ENCODE peak calls at places on chromosomes 5 and 9, in seven cellular contexts. One of them, this sample, is unnamed.

GRCh38 chr5:139974661-139975060 is 68.4 kb downstream of the NRG2 start:
- DNase-seq in PC-9: no peak
- DNase-seq in CD8-positive, alpha-beta T cell: no peak
- DNase-seq in lung: no peak
- DNase-seq in foreskin keratinocyte: no peak
- DNase-seq in tibial nerve: no peak
- DNase-seq in brain microvascular endothelial cell: no peak
- DNase-seq in this sample: no peak

GRCh38 chr5:96716716-96717115 is 54.5 kb downstream of the CAST start:
- DNase-seq in brain microvascular endothelial cell: no peak
- DNase-seq in PC-9: no peak
- DNase-seq in lung: no peak
- DNase-seq in CD8-positive, alpha-beta T cell: no peak
- DNase-seq in tibial nerve: no peak
- DNase-seq in foreskin keratinocyte: no peak
- DNase-seq in this sample: no peak

GRCh38 chr5:32312682-32313523 is at the start of gene MTMR12:
- DNase-seq in lung: peak
- DNase-seq in tibial nerve: peak
- DNase-seq in foreskin keratinocyte: peak
- DNase-seq in brain microvascular endothelial cell: peak
- DNase-seq in CD8-positive, alpha-beta T cell: peak
- DNase-seq in PC-9: peak
- DNase-seq in this sample: peak

GRCh38 chr9:84315278-84315877 is 25.2 kb downstream of the SLC28A3 start:
- DNase-seq in tibial nerve: peak
- DNase-seq in PC-9: peak
- DNase-seq in brain microvascular endothelial cell: peak
- DNase-seq in foreskin keratinocyte: no peak
- DNase-seq in CD8-positive, alpha-beta T cell: peak
- DNase-seq in lung: peak
- DNase-seq in this sample: peak

GRCh38 chr5:139446956-139447779 is 7.8 kb upstream of the DNAJC18 start:
- DNase-seq in CD8-positive, alpha-beta T cell: no peak
- DNase-seq in foreskin keratinocyte: peak
- DNase-seq in lung: no peak
- DNase-seq in brain microvascular endothelial cell: no peak
- DNase-seq in tibial nerve: no peak
- DNase-seq in PC-9: no peak
- DNase-seq in this sample: no peak

GRCh38 chr5:10856646-10857332 is 95.8 kb upstream of the DAP start:
- DNase-seq in tibial nerve: peak
- DNase-seq in lung: no peak
- DNase-seq in CD8-positive, alpha-beta T cell: no peak
- DNase-seq in foreskin keratinocyte: peak
- DNase-seq in brain microvascular endothelial cell: peak
- DNase-seq in PC-9: no peak
- DNase-seq in this sample: peak

GRCh38 chr5:55608595-55608994 is 73.8 kb upstream of the PLPP1 start:
- DNase-seq in PC-9: no peak
- DNase-seq in brain microvascular endothelial cell: no peak
- DNase-seq in CD8-positive, alpha-beta T cell: no peak
- DNase-seq in foreskin keratinocyte: no peak
- DNase-seq in tibial nerve: no peak
- DNase-seq in lung: no peak
- DNase-seq in this sample: no peak

GRCh38 chr5:178460598-178461425 is 129.4 kb downstream of the COL23A1 start:
- DNase-seq in foreskin keratinocyte: peak
- DNase-seq in brain microvascular endothelial cell: peak
- DNase-seq in tibial nerve: peak
- DNase-seq in CD8-positive, alpha-beta T cell: peak
- DNase-seq in PC-9: no peak
- DNase-seq in lung: peak
- DNase-seq in this sample: peak

GRCh38 chr9:79224672-79225433 is 346.9 kb upstream of the TLE4 start:
- DNase-seq in brain microvascular endothelial cell: peak
- DNase-seq in CD8-positive, alpha-beta T cell: no peak
- DNase-seq in foreskin keratinocyte: peak
- DNase-seq in tibial nerve: no peak
- DNase-seq in lung: no peak
- DNase-seq in PC-9: no peak
- DNase-seq in this sample: peak

GRCh38 chr5:177980776-177981175 is 15.3 kb downstream of the PROP1 start:
- DNase-seq in CD8-positive, alpha-beta T cell: no peak
- DNase-seq in lung: no peak
- DNase-seq in foreskin keratinocyte: peak
- DNase-seq in PC-9: no peak
- DNase-seq in tibial nerve: no peak
- DNase-seq in brain microvascular endothelial cell: no peak
- DNase-seq in this sample: peak

GRCh38 chr5:81134066-81134465 is 99.1 kb upstream of the CKMT2 start:
- DNase-seq in foreskin keratinocyte: peak
- DNase-seq in brain microvascular endothelial cell: no peak
- DNase-seq in PC-9: no peak
- DNase-seq in CD8-positive, alpha-beta T cell: no peak
- DNase-seq in lung: no peak
- DNase-seq in tibial nerve: no peak
- DNase-seq in this sample: no peak

GRCh38 chr9:129225815-129226214 is 47.8 kb upstream of the IER5L start:
- DNase-seq in lung: no peak
- DNase-seq in PC-9: peak
- DNase-seq in brain microvascular endothelial cell: peak
- DNase-seq in foreskin keratinocyte: peak
- DNase-seq in CD8-positive, alpha-beta T cell: peak
- DNase-seq in tibial nerve: peak
- DNase-seq in this sample: peak

GRCh38 chr9:99026271-99026955 is 78.5 kb upstream of the TGFBR1 start:
- DNase-seq in PC-9: no peak
- DNase-seq in CD8-positive, alpha-beta T cell: no peak
- DNase-seq in tibial nerve: no peak
- DNase-seq in foreskin keratinocyte: no peak
- DNase-seq in brain microvascular endothelial cell: no peak
- DNase-seq in lung: no peak
- DNase-seq in this sample: no peak

GRCh38 chr5:69219939-69220338 is 14.7 kb upstream of the CDK7 start:
- DNase-seq in PC-9: no peak
- DNase-seq in brain microvascular endothelial cell: no peak
- DNase-seq in foreskin keratinocyte: no peak
- DNase-seq in tibial nerve: no peak
- DNase-seq in CD8-positive, alpha-beta T cell: no peak
- DNase-seq in lung: no peak
- DNase-seq in this sample: no peak

GRCh38 chr9:109297899-109298298 is 23.0 kb downstream of the EPB41L4B start:
- DNase-seq in PC-9: peak
- DNase-seq in foreskin keratinocyte: peak
- DNase-seq in brain microvascular endothelial cell: peak
- DNase-seq in lung: no peak
- DNase-seq in CD8-positive, alpha-beta T cell: no peak
- DNase-seq in tibial nerve: no peak
- DNase-seq in this sample: no peak

GRCh38 chr5:172723508-172723907 is 47.5 kb downstream of the DUSP1 start:
- DNase-seq in foreskin keratinocyte: no peak
- DNase-seq in brain microvascular endothelial cell: no peak
- DNase-seq in PC-9: no peak
- DNase-seq in lung: no peak
- DNase-seq in CD8-positive, alpha-beta T cell: no peak
- DNase-seq in tibial nerve: no peak
- DNase-seq in this sample: no peak

GRCh38 chr9:130542457-130543228 is 36.7 kb upstream of the FUBP3 start:
- DNase-seq in CD8-positive, alpha-beta T cell: no peak
- DNase-seq in lung: no peak
- DNase-seq in brain microvascular endothelial cell: no peak
- DNase-seq in foreskin keratinocyte: peak
- DNase-seq in tibial nerve: no peak
- DNase-seq in PC-9: no peak
- DNase-seq in this sample: peak

GRCh38 chr9:97367729-97368128 is 44.2 kb upstream of the TDRD7 start:
- DNase-seq in brain microvascular endothelial cell: no peak
- DNase-seq in foreskin keratinocyte: no peak
- DNase-seq in lung: no peak
- DNase-seq in CD8-positive, alpha-beta T cell: no peak
- DNase-seq in PC-9: no peak
- DNase-seq in tibial nerve: no peak
- DNase-seq in this sample: no peak

GRCh38 chr5:125450803-125451202 is 704.4 kb upstream of the ZNF608 start:
- DNase-seq in PC-9: no peak
- DNase-seq in tibial nerve: no peak
- DNase-seq in foreskin keratinocyte: no peak
- DNase-seq in brain microvascular endothelial cell: no peak
- DNase-seq in lung: no peak
- DNase-seq in CD8-positive, alpha-beta T cell: no peak
- DNase-seq in this sample: no peak

GRCh38 chr5:125451622-125452021 is 705.2 kb upstream of the ZNF608 start:
- DNase-seq in foreskin keratinocyte: peak
- DNase-seq in brain microvascular endothelial cell: no peak
- DNase-seq in tibial nerve: no peak
- DNase-seq in PC-9: no peak
- DNase-seq in CD8-positive, alpha-beta T cell: no peak
- DNase-seq in lung: no peak
- DNase-seq in this sample: no peak

GRCh38 chr5:125446986-125447385 is 700.5 kb upstream of the ZNF608 start:
- DNase-seq in PC-9: peak
- DNase-seq in foreskin keratinocyte: no peak
- DNase-seq in CD8-positive, alpha-beta T cell: no peak
- DNase-seq in brain microvascular endothelial cell: peak
- DNase-seq in lung: no peak
- DNase-seq in tibial nerve: no peak
- DNase-seq in this sample: no peak
- H3K27ac ChIP-seq in PC-9: no peak
- H3K27ac ChIP-seq in foreskin keratinocyte: no peak
- H3K27ac ChIP-seq in CD8-positive, alpha-beta T cell: no peak
- H3K27ac ChIP-seq in brain microvascular endothelial cell: no peak
- H3K27ac ChIP-seq in lung: no peak
- H3K27ac ChIP-seq in tibial nerve: no peak
- H3K27ac ChIP-seq in this sample: no peak

GRCh38 chr9:117461386-117461785 is 46.5 kb upstream of the ASTN2 start:
- DNase-seq in brain microvascular endothelial cell: no peak
- DNase-seq in CD8-positive, alpha-beta T cell: no peak
- DNase-seq in foreskin keratinocyte: no peak
- DNase-seq in tibial nerve: no peak
- DNase-seq in lung: no peak
- DNase-seq in PC-9: no peak
- DNase-seq in this sample: no peak
- TF ChIP-seq CTCF in brain microvascular endothelial cell: no peak
- TF ChIP-seq CTCF in CD8-positive, alpha-beta T cell: no peak
- TF ChIP-seq CTCF in foreskin keratinocyte: no peak
- TF ChIP-seq CTCF in tibial nerve: no peak
- TF ChIP-seq CTCF in lung: no peak
- TF ChIP-seq CTCF in PC-9: no peak
- TF ChIP-seq CTCF in this sample: no peak

DNA sequence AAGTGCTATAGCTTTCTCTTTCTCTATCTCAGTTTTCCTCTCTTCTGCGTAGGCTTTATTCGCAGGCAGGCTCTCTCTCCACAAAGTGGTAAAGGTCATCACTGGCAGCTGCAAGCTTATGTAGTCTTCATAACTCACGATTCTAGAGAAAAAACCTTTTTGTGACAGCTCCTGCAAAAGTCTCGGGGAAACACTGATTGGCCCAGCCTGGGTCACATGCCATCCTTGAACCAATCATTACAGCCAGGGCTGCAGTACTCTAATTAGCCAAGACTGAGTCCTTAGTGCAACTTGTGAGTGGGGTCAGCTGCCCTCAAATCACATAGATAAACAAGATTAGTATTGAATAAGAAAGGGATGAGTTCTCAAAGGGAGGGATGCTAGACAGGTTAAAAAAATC is 18.3 kb upstream of the FRMPD1 start:
- DNase-seq in brain microvascular endothelial cell: no peak
- DNase-seq in PC-9: no peak
- DNase-seq in tibial nerve: no peak
- DNase-seq in CD8-positive, alpha-beta T cell: no peak
- DNase-seq in lung: no peak
- DNase-seq in foreskin keratinocyte: no peak
- DNase-seq in this sample: no peak
- H3K27ac ChIP-seq in brain microvascular endothelial cell: no peak
- H3K27ac ChIP-seq in PC-9: no peak
- H3K27ac ChIP-seq in tibial nerve: no peak
- H3K27ac ChIP-seq in CD8-positive, alpha-beta T cell: no peak
- H3K27ac ChIP-seq in lung: no peak
- H3K27ac ChIP-seq in foreskin keratinocyte: no peak
- H3K27ac ChIP-seq in this sample: no peak

GRCh38 chr5:90793183-90793582 is 234.6 kb downstream of the ADGRV1 start:
- DNase-seq in CD8-positive, alpha-beta T cell: no peak
- DNase-seq in tibial nerve: no peak
- DNase-seq in brain microvascular endothelial cell: no peak
- DNase-seq in PC-9: no peak
- DNase-seq in foreskin keratinocyte: no peak
- DNase-seq in lung: no peak
- DNase-seq in this sample: no peak
- TF ChIP-seq CTCF in CD8-positive, alpha-beta T cell: no peak
- TF ChIP-seq CTCF in tibial nerve: no peak
- TF ChIP-seq CTCF in brain microvascular endothelial cell: no peak
- TF ChIP-seq CTCF in PC-9: peak
- TF ChIP-seq CTCF in foreskin keratinocyte: peak
- TF ChIP-seq CTCF in lung: no peak
- TF ChIP-seq CTCF in this sample: peak

GRCh38 chr5:158640581-158640980 is 459.1 kb downstream of the EBF1 start:
- DNase-seq in foreskin keratinocyte: no peak
- DNase-seq in brain microvascular endothelial cell: peak
- DNase-seq in tibial nerve: no peak
- DNase-seq in lung: no peak
- DNase-seq in PC-9: no peak
- DNase-seq in CD8-positive, alpha-beta T cell: no peak
- DNase-seq in this sample: peak

GRCh38 chr5:158647264-158647663 is 452.5 kb downstream of the EBF1 start:
- DNase-seq in brain microvascular endothelial cell: no peak
- DNase-seq in tibial nerve: no peak
- DNase-seq in lung: no peak
- DNase-seq in CD8-positive, alpha-beta T cell: no peak
- DNase-seq in foreskin keratinocyte: no peak
- DNase-seq in PC-9: no peak
- DNase-seq in this sample: no peak

GRCh38 chr5:158642852-158643251 is 456.9 kb downstream of the EBF1 start:
- DNase-seq in lung: no peak
- DNase-seq in CD8-positive, alpha-beta T cell: no peak
- DNase-seq in brain microvascular endothelial cell: no peak
- DNase-seq in foreskin keratinocyte: no peak
- DNase-seq in PC-9: no peak
- DNase-seq in tibial nerve: no peak
- DNase-seq in this sample: no peak

GRCh38 chr5:158641016-158641415 is 458.7 kb downstream of the EBF1 start:
- DNase-seq in brain microvascular endothelial cell: no peak
- DNase-seq in CD8-positive, alpha-beta T cell: no peak
- DNase-seq in tibial nerve: no peak
- DNase-seq in foreskin keratinocyte: no peak
- DNase-seq in lung: no peak
- DNase-seq in PC-9: no peak
- DNase-seq in this sample: no peak

GRCh38 chr5:158644301-158644700 is 455.4 kb downstream of the EBF1 start:
- DNase-seq in brain microvascular endothelial cell: peak
- DNase-seq in CD8-positive, alpha-beta T cell: no peak
- DNase-seq in lung: no peak
- DNase-seq in PC-9: no peak
- DNase-seq in tibial nerve: no peak
- DNase-seq in foreskin keratinocyte: no peak
- DNase-seq in this sample: no peak
- H3K27ac ChIP-seq in brain microvascular endothelial cell: no peak
- H3K27ac ChIP-seq in CD8-positive, alpha-beta T cell: no peak
- H3K27ac ChIP-seq in lung: no peak
- H3K27ac ChIP-seq in PC-9: no peak
- H3K27ac ChIP-seq in tibial nerve: no peak
- H3K27ac ChIP-seq in foreskin keratinocyte: no peak
- H3K27ac ChIP-seq in this sample: no peak

GRCh38 chr5:79464695-79465332 is 49.1 kb downstream of the HOMER1 start:
- DNase-seq in PC-9: no peak
- DNase-seq in tibial nerve: no peak
- DNase-seq in lung: no peak
- DNase-seq in brain microvascular endothelial cell: no peak
- DNase-seq in foreskin keratinocyte: peak
- DNase-seq in CD8-positive, alpha-beta T cell: no peak
- DNase-seq in this sample: peak
- TF ChIP-seq CTCF in PC-9: peak
- TF ChIP-seq CTCF in tibial nerve: peak
- TF ChIP-seq CTCF in lung: peak
- TF ChIP-seq CTCF in brain microvascular endothelial cell: peak
- TF ChIP-seq CTCF in foreskin keratinocyte: peak
- TF ChIP-seq CTCF in CD8-positive, alpha-beta T cell: peak
- TF ChIP-seq CTCF in this sample: peak